ENCODE peak calls at places on chromosome 4, in ten cellular contexts. One of them, this sample, is unnamed. For H3K36me3, the result is how much of the 10 kb centered on the place peaks cover.

GRCh38 chr4:17480530-17480929 is 31.4 kb downstream of the QDPR start:
- DNase-seq in transverse colon: no peak
- DNase-seq in OCI-LY7: no peak
- DNase-seq in breast epithelium: no peak
- DNase-seq in A673: no peak
- DNase-seq in gastrocnemius medialis: no peak
- DNase-seq in heart right ventricle: peak
- DNase-seq in mucosa of descending colon: no peak
- DNase-seq in K562: peak
- DNase-seq in upper lobe of left lung: no peak
- DNase-seq in this sample: no peak

GRCh38 chr4:130703211-130703920 is 1607.4 kb downstream of the C4orf33 start:
- DNase-seq in transverse colon: no peak
- DNase-seq in OCI-LY7: no peak
- DNase-seq in breast epithelium: no peak
- DNase-seq in A673: no peak
- DNase-seq in gastrocnemius medialis: no peak
- DNase-seq in heart right ventricle: no peak
- DNase-seq in mucosa of descending colon: no peak
- DNase-seq in K562: no peak
- DNase-seq in upper lobe of left lung: no peak
- DNase-seq in this sample: no peak

GRCh38 chr4:42281324-42282020 is 115.8 kb upstream of the SHISA3 start:
- DNase-seq in transverse colon: no peak
- DNase-seq in OCI-LY7: no peak
- DNase-seq in breast epithelium: no peak
- DNase-seq in A673: no peak
- DNase-seq in gastrocnemius medialis: no peak
- DNase-seq in heart right ventricle: no peak
- DNase-seq in mucosa of descending colon: no peak
- DNase-seq in K562: no peak
- DNase-seq in upper lobe of left lung: no peak
- DNase-seq in this sample: no peak

GRCh38 chr4:188387134-188387791 is 248.0 kb downstream of the TRIML1 start:
- DNase-seq in transverse colon: no peak
- DNase-seq in OCI-LY7: no peak
- DNase-seq in breast epithelium: peak
- DNase-seq in A673: no peak
- DNase-seq in gastrocnemius medialis: no peak
- DNase-seq in heart right ventricle: no peak
- DNase-seq in mucosa of descending colon: no peak
- DNase-seq in K562: no peak
- DNase-seq in upper lobe of left lung: no peak
- DNase-seq in this sample: no peak

GRCh38 chr4:143188325-143189088 is 3.8 kb downstream of the USP38 start:
- DNase-seq in transverse colon: no peak
- DNase-seq in OCI-LY7: no peak
- DNase-seq in breast epithelium: no peak
- DNase-seq in A673: no peak
- DNase-seq in gastrocnemius medialis: peak
- DNase-seq in heart right ventricle: no peak
- DNase-seq in mucosa of descending colon: no peak
- DNase-seq in K562: no peak
- DNase-seq in upper lobe of left lung: no peak
- DNase-seq in this sample: no peak

GRCh38 chr4:70425306-70425705 is 27.6 kb downstream of the OPRPN start:
- DNase-seq in transverse colon: no peak
- DNase-seq in OCI-LY7: no peak
- DNase-seq in breast epithelium: no peak
- DNase-seq in A673: peak
- DNase-seq in gastrocnemius medialis: no peak
- DNase-seq in heart right ventricle: no peak
- DNase-seq in mucosa of descending colon: no peak
- DNase-seq in K562: no peak
- DNase-seq in upper lobe of left lung: no peak
- DNase-seq in this sample: no peak

GRCh38 chr4:38837849-38838248 is 18.8 kb downstream of the TLR6 start:
- DNase-seq in transverse colon: no peak
- DNase-seq in OCI-LY7: no peak
- DNase-seq in breast epithelium: no peak
- DNase-seq in A673: no peak
- DNase-seq in gastrocnemius medialis: no peak
- DNase-seq in heart right ventricle: no peak
- DNase-seq in mucosa of descending colon: no peak
- DNase-seq in K562: no peak
- DNase-seq in upper lobe of left lung: no peak
- DNase-seq in this sample: no peak

GRCh38 chr4:9792381-9792780 is 10.9 kb downstream of the DRD5 start:
- DNase-seq in transverse colon: no peak
- DNase-seq in OCI-LY7: no peak
- DNase-seq in breast epithelium: no peak
- DNase-seq in A673: no peak
- DNase-seq in gastrocnemius medialis: no peak
- DNase-seq in heart right ventricle: no peak
- DNase-seq in mucosa of descending colon: no peak
- DNase-seq in K562: no peak
- DNase-seq in upper lobe of left lung: no peak
- DNase-seq in this sample: no peak

GRCh38 chr4:163171590-163171989 is 4.9 kb upstream of the NAF1 start:
- DNase-seq in transverse colon: no peak
- DNase-seq in OCI-LY7: no peak
- DNase-seq in breast epithelium: no peak
- DNase-seq in A673: no peak
- DNase-seq in gastrocnemius medialis: no peak
- DNase-seq in heart right ventricle: no peak
- DNase-seq in mucosa of descending colon: no peak
- DNase-seq in K562: no peak
- DNase-seq in upper lobe of left lung: no peak
- DNase-seq in this sample: no peak

GRCh38 chr4:108205859-108206258 is 37.1 kb upstream of the LEF1 start:
- DNase-seq in transverse colon: no peak
- DNase-seq in OCI-LY7: no peak
- DNase-seq in breast epithelium: no peak
- DNase-seq in A673: no peak
- DNase-seq in gastrocnemius medialis: no peak
- DNase-seq in heart right ventricle: no peak
- DNase-seq in mucosa of descending colon: no peak
- DNase-seq in K562: no peak
- DNase-seq in upper lobe of left lung: no peak
- DNase-seq in this sample: no peak

GRCh38 chr4:88865466-88865865 is 167.8 kb upstream of the NAP1L5 start:
- DNase-seq in transverse colon: no peak
- DNase-seq in OCI-LY7: no peak
- DNase-seq in breast epithelium: no peak
- DNase-seq in A673: no peak
- DNase-seq in gastrocnemius medialis: no peak
- DNase-seq in heart right ventricle: no peak
- DNase-seq in mucosa of descending colon: no peak
- DNase-seq in K562: no peak
- DNase-seq in upper lobe of left lung: no peak
- DNase-seq in this sample: no peak

GRCh38 chr4:121927948-121928347 is 23.9 kb downstream of the TRPC3 start:
- DNase-seq in transverse colon: no peak
- DNase-seq in OCI-LY7: no peak
- DNase-seq in breast epithelium: no peak
- DNase-seq in A673: no peak
- DNase-seq in gastrocnemius medialis: no peak
- DNase-seq in heart right ventricle: no peak
- DNase-seq in mucosa of descending colon: no peak
- DNase-seq in K562: no peak
- DNase-seq in upper lobe of left lung: no peak
- DNase-seq in this sample: no peak

GRCh38 chr4:77022581-77023133 is 53.1 kb downstream of the CCNI start:
- DNase-seq in transverse colon: no peak
- DNase-seq in OCI-LY7: no peak
- DNase-seq in breast epithelium: no peak
- DNase-seq in A673: peak
- DNase-seq in gastrocnemius medialis: no peak
- DNase-seq in heart right ventricle: no peak
- DNase-seq in mucosa of descending colon: no peak
- DNase-seq in K562: no peak
- DNase-seq in upper lobe of left lung: no peak
- DNase-seq in this sample: no peak

GRCh38 chr4:153156263-153156662 is 48.0 kb upstream of the TRIM2 start:
- DNase-seq in transverse colon: no peak
- DNase-seq in OCI-LY7: peak
- DNase-seq in breast epithelium: no peak
- DNase-seq in A673: peak
- DNase-seq in gastrocnemius medialis: no peak
- DNase-seq in heart right ventricle: no peak
- DNase-seq in mucosa of descending colon: no peak
- DNase-seq in K562: peak
- DNase-seq in upper lobe of left lung: no peak
- DNase-seq in this sample: no peak

GRCh38 chr4:1746265-1746691 is 25.0 kb downstream of the TACC3 start:
- DNase-seq in transverse colon: peak
- DNase-seq in OCI-LY7: peak
- DNase-seq in breast epithelium: peak
- DNase-seq in A673: peak
- DNase-seq in gastrocnemius medialis: no peak
- DNase-seq in heart right ventricle: peak
- DNase-seq in mucosa of descending colon: peak
- DNase-seq in K562: peak
- DNase-seq in upper lobe of left lung: peak
- DNase-seq in this sample: peak

GRCh38 chr4:169071781-169072180 is 61.7 kb upstream of the CBR4 start:
- DNase-seq in transverse colon: no peak
- DNase-seq in OCI-LY7: no peak
- DNase-seq in breast epithelium: no peak
- DNase-seq in A673: no peak
- DNase-seq in gastrocnemius medialis: no peak
- DNase-seq in heart right ventricle: no peak
- DNase-seq in mucosa of descending colon: no peak
- DNase-seq in K562: no peak
- DNase-seq in upper lobe of left lung: no peak
- DNase-seq in this sample: no peak

GRCh38 chr4:68365068-68365467 is 15.2 kb upstream of the YTHDC1 start:
- DNase-seq in transverse colon: no peak
- DNase-seq in OCI-LY7: no peak
- DNase-seq in breast epithelium: no peak
- DNase-seq in A673: no peak
- DNase-seq in gastrocnemius medialis: no peak
- DNase-seq in heart right ventricle: no peak
- DNase-seq in mucosa of descending colon: no peak
- DNase-seq in K562: no peak
- DNase-seq in upper lobe of left lung: no peak
- DNase-seq in this sample: no peak
- H3K4me3 ChIP-seq in transverse colon: no peak
- H3K4me3 ChIP-seq in OCI-LY7: no peak
- H3K4me3 ChIP-seq in breast epithelium: no peak
- H3K4me3 ChIP-seq in A673: no peak
- H3K4me3 ChIP-seq in gastrocnemius medialis: no peak
- H3K4me3 ChIP-seq in heart right ventricle: no peak
- H3K4me3 ChIP-seq in mucosa of descending colon: no peak
- H3K4me3 ChIP-seq in K562: no peak
- H3K4me3 ChIP-seq in upper lobe of left lung: no peak
- H3K4me3 ChIP-seq in this sample: no peak

GRCh38 chr4:23333946-23334878 is 555.6 kb downstream of the PPARGC1A start:
- DNase-seq in transverse colon: no peak
- DNase-seq in OCI-LY7: peak
- DNase-seq in breast epithelium: no peak
- DNase-seq in A673: peak
- DNase-seq in gastrocnemius medialis: peak
- DNase-seq in heart right ventricle: peak
- DNase-seq in mucosa of descending colon: peak
- DNase-seq in K562: peak
- DNase-seq in upper lobe of left lung: peak
- DNase-seq in this sample: no peak
- TF ChIP-seq CTCF in transverse colon: no peak
- TF ChIP-seq CTCF in OCI-LY7: peak
- TF ChIP-seq CTCF in breast epithelium: no peak
- TF ChIP-seq CTCF in A673: no peak
- TF ChIP-seq CTCF in gastrocnemius medialis: no peak
- TF ChIP-seq CTCF in heart right ventricle: no peak
- TF ChIP-seq CTCF in mucosa of descending colon: no peak
- TF ChIP-seq CTCF in K562: no peak
- TF ChIP-seq CTCF in upper lobe of left lung: no peak
- TF ChIP-seq CTCF in this sample: no peak

DNA sequence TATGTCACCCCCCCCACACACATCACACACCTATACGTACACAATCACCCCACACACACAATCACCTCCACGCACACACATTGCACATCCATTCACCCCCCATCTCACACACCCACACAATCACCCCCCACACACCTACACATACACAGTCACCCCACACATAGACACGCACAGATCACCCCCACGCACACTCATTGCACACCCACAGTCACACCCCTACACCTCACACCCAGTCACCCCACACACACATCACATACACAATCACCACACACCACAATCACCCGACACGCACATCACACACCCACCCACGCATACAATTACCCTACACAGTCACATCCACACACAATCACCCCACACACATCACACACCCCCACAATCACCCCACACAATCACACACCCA is 15.9 kb upstream of the TADA2B start:
- DNase-seq in transverse colon: no peak
- DNase-seq in OCI-LY7: no peak
- DNase-seq in breast epithelium: no peak
- DNase-seq in A673: no peak
- DNase-seq in gastrocnemius medialis: no peak
- DNase-seq in heart right ventricle: no peak
- DNase-seq in mucosa of descending colon: no peak
- DNase-seq in K562: no peak
- DNase-seq in upper lobe of left lung: no peak
- DNase-seq in this sample: no peak
- H3K36me3 ChIP-seq in transverse colon: under half
- H3K36me3 ChIP-seq in OCI-LY7: under half
- H3K36me3 ChIP-seq in breast epithelium: under half
- H3K36me3 ChIP-seq in A673: under half
- H3K36me3 ChIP-seq in gastrocnemius medialis: under half
- H3K36me3 ChIP-seq in heart right ventricle: half or more
- H3K36me3 ChIP-seq in mucosa of descending colon: under half
- H3K36me3 ChIP-seq in K562: half or more
- H3K36me3 ChIP-seq in upper lobe of left lung: under half
- H3K36me3 ChIP-seq in this sample: under half

GRCh38 chr4:182449960-182450359 is 206.8 kb downstream of the TENM3 start:
- DNase-seq in transverse colon: no peak
- DNase-seq in OCI-LY7: no peak
- DNase-seq in breast epithelium: no peak
- DNase-seq in A673: no peak
- DNase-seq in gastrocnemius medialis: no peak
- DNase-seq in heart right ventricle: no peak
- DNase-seq in mucosa of descending colon: no peak
- DNase-seq in K562: no peak
- DNase-seq in upper lobe of left lung: no peak
- DNase-seq in this sample: no peak
- H3K4me3 ChIP-seq in transverse colon: peak
- H3K4me3 ChIP-seq in OCI-LY7: no peak
- H3K4me3 ChIP-seq in breast epithelium: peak
- H3K4me3 ChIP-seq in A673: peak
- H3K4me3 ChIP-seq in gastrocnemius medialis: peak
- H3K4me3 ChIP-seq in heart right ventricle: peak
- H3K4me3 ChIP-seq in mucosa of descending colon: no peak
- H3K4me3 ChIP-seq in K562: no peak
- H3K4me3 ChIP-seq in upper lobe of left lung: no peak
- H3K4me3 ChIP-seq in this sample: no peak